ENCODE peak calls at places on chromosomes 2 and 18, in ten cellular contexts. Z is GF-D8, F is adrenal gland, G is choroid plexus epithelial cell, P is glomerular endothelial cell, D is T-helper 1 cell, V is T-helper 9 cell, Q is occipital lobe, N is progenitor cell of endocrine pancreas, B is right cardiac atrium. S is an unnamed sample.

GRCh38 chr2:150700731-150701130 is 213.3 kb upstream of the RND3 start:
- DNase-seq in Z (no peak), F (no peak), G (no peak), P (no peak), D (no peak), V (no peak), Q (no peak), N (no peak), B (no peak), S (no peak)

GRCh38 chr2:238228700-238229099 is 11.1 kb downstream of the HES6 start:
- DNase-seq in Z (no peak), F (no peak), G (no peak), P (no peak), D (no peak), V (no peak), Q (no peak), N (no peak), B (no peak), S (no peak)

GRCh38 chr2:152523091-152523490 is 188.1 kb downstream of the FMNL2 start:
- DNase-seq in Z (no peak), F (no peak), G (peak), P (no peak), D (no peak), V (no peak), Q (no peak), N (no peak), B (no peak), S (no peak)

GRCh38 chr2:113211226-113212105 is 37.7 kb downstream of the PSD4 start:
- DNase-seq in Z (no peak), F (no peak), G (no peak), P (no peak), D (no peak), V (no peak), Q (no peak), N (no peak), B (peak), S (no peak)

GRCh38 chr2:51224790-51225189 is 192.9 kb upstream of the NRXN1 start:
- DNase-seq in Z (no peak), F (no peak), G (no peak), P (no peak), D (no peak), V (no peak), Q (no peak), N (no peak), B (no peak), S (no peak)

GRCh38 chr2:85564144-85564563 is 2.9 kb upstream of the GGCX start:
- DNase-seq in Z (no peak), F (no peak), G (no peak), P (no peak), D (no peak), V (no peak), Q (no peak), N (no peak), B (no peak), S (no peak)

GRCh38 chr2:133816037-133816436 is 247.8 kb upstream of the NCKAP5 start:
- DNase-seq in Z (no peak), F (no peak), G (no peak), P (no peak), D (no peak), V (no peak), Q (no peak), N (no peak), B (no peak), S (no peak)

GRCh38 chr18:45232058-45232457 is 383.2 kb upstream of the SLC14A2 start:
- DNase-seq in Z (no peak), F (no peak), G (no peak), P (no peak), D (no peak), V (no peak), Q (no peak), N (no peak), B (no peak), S (no peak)

GRCh38 chr18:35163736-35164532 is 76.9 kb upstream of the ZNF397 start:
- DNase-seq in Z (no peak), F (peak), G (no peak), P (no peak), D (no peak), V (no peak), Q (no peak), N (no peak), B (peak), S (no peak)

GRCh38 chr2:40346535-40347354 is 105.1 kb downstream of the SLC8A1 start:
- DNase-seq in Z (no peak), F (no peak), G (peak), P (no peak), D (no peak), V (no peak), Q (no peak), N (no peak), B (peak), S (no peak)

GRCh38 chr18:37524546-37525301 is 40.9 kb downstream of the CELF4 start:
- DNase-seq in Z (no peak), F (no peak), G (no peak), P (no peak), D (no peak), V (no peak), Q (no peak), N (peak), B (no peak), S (no peak)

GRCh38 chr2:121887513-121888188 is 132.2 kb downstream of the TSN start:
- DNase-seq in Z (no peak), F (no peak), G (no peak), P (no peak), D (no peak), V (no peak), Q (no peak), N (no peak), B (no peak), S (no peak)

GRCh38 chr2:239630618-239631286 is 229.9 kb upstream of the HDAC4 start:
- DNase-seq in Z (no peak), F (peak), G (peak), P (no peak), D (no peak), V (no peak), Q (peak), N (no peak), B (no peak), S (peak)

GRCh38 chr2:101047774-101048173 is 45.7 kb downstream of the RPL31 start:
- DNase-seq in Z (no peak), F (no peak), G (no peak), P (no peak), D (no peak), V (no peak), Q (no peak), N (no peak), B (peak), S (no peak)

GRCh38 chr18:35490894-35491688 is 6.7 kb downstream of the INO80C start:
- DNase-seq in Z (no peak), F (no peak), G (peak), P (no peak), D (no peak), V (no peak), Q (no peak), N (no peak), B (no peak), S (no peak)

GRCh38 chr2:239035361-239035814 is 187.5 kb downstream of the TWIST2 start:
- DNase-seq in Z (no peak), F (peak), G (peak), P (no peak), D (peak), V (peak), Q (no peak), N (peak), B (peak), S (peak)

GRCh38 chr2:7523557-7524210 is 606.5 kb downstream of the RNF144A start:
- DNase-seq in Z (no peak), F (no peak), G (no peak), P (no peak), D (no peak), V (no peak), Q (no peak), N (no peak), B (no peak), S (no peak)

GRCh38 chr2:12702661-12703121 is 14.0 kb upstream of the TRIB2 start:
- DNase-seq in Z (no peak), F (no peak), G (peak), P (no peak), D (no peak), V (no peak), Q (peak), N (no peak), B (peak), S (no peak)

GRCh38 chr2:185215497-185215896 is 523.1 kb upstream of the FSIP2 start:
- DNase-seq in Z (no peak), F (no peak), G (no peak), P (no peak), D (no peak), V (no peak), Q (no peak), N (no peak), B (no peak), S (no peak)

GRCh38 chr2:95052301-95052700 is 26.8 kb downstream of the MAL start:
- DNase-seq in Z (no peak), F (no peak), G (no peak), P (no peak), D (no peak), V (no peak), Q (no peak), N (no peak), B (no peak), S (no peak)

GRCh38 chr18:28284132-28284531 is 107.2 kb upstream of the CDH2 start:
- DNase-seq in Z (no peak), F (no peak), G (peak), P (no peak), D (no peak), V (no peak), Q (no peak), N (no peak), B (no peak), S (no peak)

GRCh38 chr2:3639653-3640052 is 18.3 kb upstream of the ALLC start:
- DNase-seq in Z (no peak), F (no peak), G (no peak), P (no peak), D (no peak), V (no peak), Q (no peak), N (no peak), B (no peak), S (no peak)

GRCh38 chr2:222296911-222297599 is 1.7 kb downstream of the PAX3 start:
- DNase-seq in Z (no peak), F (no peak), G (no peak), P (no peak), D (no peak), V (no peak), Q (no peak), N (no peak), B (no peak), S (no peak)

GRCh38 chr2:55013936-55014335 is 36.3 kb downstream of the RTN4 start:
- DNase-seq in Z (no peak), F (no peak), G (no peak), P (no peak), D (no peak), V (no peak), Q (no peak), N (no peak), B (no peak), S (no peak)

GRCh38 chr18:74589021-74589420 is 8.6 kb upstream of the ZNF407 start:
- DNase-seq in Z (peak), F (peak), G (no peak), P (no peak), D (no peak), V (no peak), Q (no peak), N (no peak), B (no peak), S (no peak)

GRCh38 chr2:46776687-46777327 is 138.8 kb downstream of the MCFD2 start:
- DNase-seq in Z (peak), F (peak), G (peak), P (peak), D (no peak), V (peak), Q (no peak), N (no peak), B (peak), S (peak)

GRCh38 chr2:222796413-222797103 is 64.3 kb upstream of the ACSL3 start:
- DNase-seq in Z (no peak), F (no peak), G (peak), P (no peak), D (no peak), V (no peak), Q (no peak), N (no peak), B (no peak), S (no peak)

GRCh38 chr2:200677721-200678532 is 92.1 kb downstream of the AOX1 start:
- DNase-seq in Z (no peak), F (peak), G (peak), P (no peak), D (no peak), V (no peak), Q (no peak), N (no peak), B (peak), S (no peak)

GRCh38 chr2:172099472-172100079 is 3.1 kb downstream of the DLX2 start:
- DNase-seq in Z (no peak), F (no peak), G (no peak), P (no peak), D (no peak), V (no peak), Q (no peak), N (no peak), B (no peak), S (no peak)

GRCh38 chr2:181516992-181517391 is 59.8 kb downstream of the ITGA4 start:
- DNase-seq in Z (no peak), F (no peak), G (no peak), P (no peak), D (no peak), V (no peak), Q (no peak), N (no peak), B (no peak), S (no peak)

GRCh38 chr2:118221952-118222594 is 133.8 kb downstream of the INSIG2 start:
- DNase-seq in Z (no peak), F (peak), G (peak), P (peak), D (no peak), V (no peak), Q (no peak), N (no peak), B (no peak), S (peak)

GRCh38 chr18:56715121-56715520 is 64.0 kb downstream of the WDR7 start:
- DNase-seq in Z (no peak), F (no peak), G (peak), P (no peak), D (no peak), V (no peak), Q (no peak), N (no peak), B (no peak), S (no peak)

GRCh38 chr18:26453370-26454030 is 94.9 kb downstream of the KCTD1 start:
- DNase-seq in Z (no peak), F (no peak), G (no peak), P (no peak), D (no peak), V (no peak), Q (no peak), N (no peak), B (no peak), S (no peak)

GRCh38 chr2:96532641-96533291 is 3.8 kb upstream of the ARID5A start:
- DNase-seq in Z (no peak), F (no peak), G (no peak), P (no peak), D (no peak), V (no peak), Q (no peak), N (no peak), B (no peak), S (no peak)

GRCh38 chr2:153872311-153873061 is 764 bp downstream of the GALNT13 start:
- DNase-seq in Z (no peak), F (no peak), G (no peak), P (no peak), D (no peak), V (no peak), Q (no peak), N (peak), B (no peak), S (no peak)

S was measured in immature natural killer cell.